ENCODE peak calls at places on chromosome 6, in four cellular contexts. W is transverse colon, K is upper lobe of left lung, N is K562. L is an unnamed sample.

GRCh38 chr6:26189905-26190304 is 102.7 kb downstream of the HFE start:
- DNase-seq in K (no peak), W (no peak), N (no peak), L (no peak)

GRCh38 chr6:106377061-106377540 is 16.6 kb downstream of the CRYBG1 start:
- DNase-seq in N (no peak), K (no peak), W (no peak), L (no peak)

GRCh38 chr6:11729083-11729482 is 49.5 kb downstream of the ADTRP start:
- DNase-seq in K (no peak), N (no peak), W (no peak), L (no peak)

GRCh38 chr6:168871535-168872106 is 382.0 kb downstream of the THBS2 start:
- DNase-seq in N (no peak), K (no peak), W (no peak), L (no peak)

GRCh38 chr6:7640607-7641577 is 50.9 kb downstream of the SNRNP48 start:
- DNase-seq in K (peak), N (no peak), W (no peak), L (no peak)

GRCh38 chr6:159059099-159059498 is 14.3 kb upstream of the TAGAP start:
- DNase-seq in W (no peak), N (no peak), K (no peak), L (no peak)

GRCh38 chr6:20180935-20181334 is 31.3 kb downstream of the MBOAT1 start:
- DNase-seq in K (no peak), W (no peak), N (no peak), L (no peak)

GRCh38 chr6:63674635-63675034 is 39.0 kb downstream of the PHF3 start:
- DNase-seq in N (no peak), K (no peak), W (no peak), L (no peak)

GRCh38 chr6:40999498-41000070 is 39.4 kb downstream of the UNC5CL start:
- DNase-seq in N (peak), W (peak), K (no peak), L (no peak)

GRCh38 chr6:73050706-73051105 is 174.6 kb downstream of the KHDC1L start:
- DNase-seq in K (no peak), N (no peak), W (no peak), L (no peak)

DNA sequence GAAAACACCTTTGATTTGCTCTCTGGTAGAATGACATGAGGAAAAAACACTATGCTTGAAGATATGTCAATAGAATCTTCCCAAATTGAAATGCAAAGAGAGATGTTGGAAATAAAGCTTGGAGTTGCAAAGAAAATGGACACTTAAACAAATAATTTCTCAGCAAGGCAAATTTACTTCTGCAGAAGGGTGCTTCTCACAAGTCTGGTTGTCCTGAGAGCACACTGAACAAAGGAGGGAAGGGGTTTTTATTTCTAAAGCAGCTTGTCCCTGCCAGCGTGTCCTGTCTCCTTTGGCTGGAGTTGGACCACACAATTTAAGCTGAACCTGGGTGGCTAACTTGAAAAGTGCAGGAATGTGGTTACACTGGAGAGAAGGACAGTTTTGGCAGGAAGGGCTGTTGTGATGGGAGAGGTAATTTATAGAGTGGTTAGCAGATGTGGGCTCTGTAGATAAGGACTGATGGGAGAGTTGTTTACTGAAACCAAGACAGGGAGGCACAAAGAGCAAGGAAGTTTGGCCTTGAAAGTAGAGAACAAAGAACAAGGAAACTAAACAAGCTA is 454.6 kb upstream of the EYS start:
- DNase-seq in W (no peak), N (no peak), K (no peak), L (no peak)
- TF ChIP-seq CTCF in W (no peak), N (no peak), K (no peak), L (no peak)

DNA sequence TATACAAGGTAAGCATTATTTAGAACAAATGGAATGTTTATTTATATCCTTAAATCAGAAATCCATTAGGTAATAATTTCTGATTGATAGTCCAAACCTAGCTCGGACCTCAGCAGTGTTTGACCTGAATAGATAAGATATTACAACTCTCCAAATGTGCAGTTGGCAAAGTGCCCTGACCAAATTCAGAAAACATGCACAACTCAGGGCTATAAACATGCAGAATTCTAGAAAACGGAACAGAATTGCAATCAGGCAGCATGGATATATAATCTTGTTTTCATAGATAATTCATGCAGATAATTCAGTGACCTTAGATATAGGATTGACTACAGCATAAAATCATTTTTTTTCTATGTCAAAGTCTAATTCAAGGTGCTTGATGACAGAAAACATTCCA is 626.6 kb upstream of the CITED2 start:
- DNase-seq in N (no peak), K (no peak), W (no peak), L (no peak)
- H3K27ac ChIP-seq in N (no peak), K (no peak), W (no peak), L (no peak)

DNA sequence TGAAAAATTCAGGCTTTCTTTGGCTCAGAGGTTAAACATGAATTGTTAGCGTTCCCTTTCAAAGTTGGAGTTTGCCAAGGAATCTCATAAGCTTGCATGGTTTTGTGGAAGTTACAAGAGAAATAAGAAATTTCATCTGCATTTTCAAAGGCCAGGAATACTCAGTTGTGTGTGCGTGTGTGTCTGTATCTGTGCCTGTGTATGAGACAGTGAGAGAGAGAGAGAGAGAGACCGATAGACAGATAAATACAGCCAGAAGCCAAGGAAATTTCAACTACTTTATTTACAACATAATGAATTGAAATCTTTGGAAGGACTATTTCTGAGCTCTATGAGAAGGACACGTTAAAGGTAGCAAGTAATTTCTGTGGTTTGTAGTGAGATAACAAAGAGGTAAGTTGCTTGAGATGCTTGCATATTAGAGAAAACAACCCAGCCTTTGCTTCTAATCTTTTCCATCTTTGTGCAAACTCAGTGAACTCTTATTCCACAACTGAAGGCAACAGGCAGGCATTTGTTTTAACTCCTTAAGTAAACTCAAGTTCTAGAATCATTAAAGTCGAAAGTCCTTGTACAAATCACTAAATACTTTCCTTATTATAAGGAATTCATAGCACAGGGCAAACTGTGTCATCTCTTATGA is 171.1 kb upstream of the CITED2 start:
- DNase-seq in W (no peak), N (peak), K (no peak), L (no peak)
- TF ChIP-seq POLR2AphosphoS5 in W (no peak), N (no peak), K (no peak), L (no peak)

DNA sequence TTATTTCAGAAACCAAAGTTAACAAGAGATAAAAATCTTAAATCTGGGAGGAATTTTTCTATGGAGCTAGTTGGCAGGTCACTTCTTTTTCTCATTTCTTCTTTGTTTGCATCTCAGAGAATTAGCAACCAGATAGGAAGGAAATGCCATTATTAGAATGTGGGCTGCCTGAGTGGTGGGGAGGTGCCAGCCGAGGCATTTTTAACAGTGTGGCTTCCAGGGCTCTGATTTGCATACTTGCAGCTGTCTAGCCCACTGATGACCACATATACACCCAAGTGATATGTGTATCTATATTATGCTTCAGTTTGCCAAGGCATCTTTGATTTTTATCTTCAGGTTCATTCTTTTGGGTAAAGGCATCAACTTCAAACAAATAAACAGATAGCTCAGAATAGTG is 206.7 kb downstream of the CLIC5 start:
- DNase-seq in K (no peak), N (no peak), W (peak), L (no peak)
- TF ChIP-seq CTCF in K (no peak), N (no peak), W (no peak), L (no peak)

DNA sequence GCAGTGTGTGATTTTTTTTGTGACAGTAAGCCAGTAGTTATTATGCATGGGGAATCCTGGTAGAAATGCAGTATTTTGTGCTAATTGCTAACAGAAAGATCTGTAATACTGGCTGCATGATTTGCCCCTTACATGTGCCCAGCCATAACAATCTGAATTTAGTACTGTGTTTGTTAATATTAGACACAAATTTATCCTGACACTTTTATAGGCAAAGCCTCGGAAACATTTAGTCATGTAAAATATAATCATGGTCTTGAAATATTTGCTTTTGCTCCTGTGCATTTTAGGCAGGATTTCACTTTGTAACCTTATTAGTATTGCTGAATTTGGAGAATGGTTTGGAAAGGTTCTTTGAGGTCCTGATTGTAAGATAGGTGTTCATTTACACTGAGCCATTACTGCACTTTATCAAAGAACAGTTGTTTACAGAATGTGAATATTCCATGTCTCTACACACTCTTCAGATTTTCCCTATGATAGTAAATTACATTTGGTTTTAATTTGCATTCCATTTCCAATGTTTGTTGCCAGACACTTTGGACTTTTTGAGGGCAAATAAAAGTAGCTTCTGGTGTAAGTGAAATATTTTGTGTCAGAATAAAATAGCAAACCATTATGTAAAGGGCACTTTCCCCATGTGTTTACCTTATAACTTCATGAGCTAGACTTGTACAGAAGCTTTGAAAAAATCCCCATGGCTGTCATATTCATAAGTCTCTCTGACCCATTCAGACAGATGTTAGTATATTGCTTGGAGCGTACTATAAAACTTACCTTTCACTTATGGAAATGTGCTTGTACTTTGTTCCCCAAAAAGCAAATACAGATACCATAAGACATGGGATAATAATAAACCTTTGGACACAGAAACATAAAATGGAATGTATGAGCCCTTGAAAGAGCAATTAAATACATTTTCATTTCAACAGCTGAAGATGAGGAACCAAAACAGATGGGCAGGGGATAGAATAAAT is 349.9 kb downstream of the ARHGAP18 start:
- DNase-seq in K (no peak), W (no peak), N (no peak), L (no peak)
- H3K27ac ChIP-seq in K (no peak), W (peak), N (no peak), L (no peak)

DNA sequence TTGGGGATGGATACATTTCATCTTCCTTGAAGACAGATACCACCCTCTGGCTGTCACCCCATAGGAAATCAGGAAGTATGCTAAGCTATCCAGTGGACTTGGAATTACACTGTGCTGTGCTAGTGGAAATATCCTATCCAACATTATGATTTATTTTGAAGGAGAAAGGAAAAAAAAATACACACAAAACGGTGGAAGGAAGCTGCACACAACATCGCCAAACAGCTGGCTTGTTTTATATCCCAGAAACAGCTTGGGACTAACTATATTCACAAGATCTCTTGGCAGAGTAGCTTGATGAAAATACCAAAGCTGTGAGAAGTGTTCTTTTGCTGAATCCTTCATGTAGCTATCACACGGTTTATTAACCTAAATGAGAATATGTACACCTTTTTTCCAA is 257.6 kb downstream of the LAMA2 start:
- DNase-seq in W (no peak), N (no peak), K (no peak), L (no peak)
- TF ChIP-seq POLR2AphosphoS5 in W (peak), N (no peak), K (no peak), L (no peak)